ENCODE peak calls at places on chromosomes 11 and 22, in ten cellular contexts. A is ovary; F is esophagus squamous epithelium; X is upper lobe of left lung; C is SJSA1; E is GM23248; D is neuronal stem cell; M is CD4-positive, CD25-positive, alpha-beta regulatory T cell; Y is OCI-LY7; T is sigmoid colon. P is an unnamed sample.

GRCh38 chr22:37333724-37334460 is 51.6 kb downstream of the CYTH4 start:
- DNase-seq in A (no peak), F (no peak), X (no peak), C (no peak), E (no peak), D (no peak), M (no peak), Y (no peak), T (no peak), P (no peak)

GRCh38 chr11:61378713-61379313 is 13.6 kb upstream of the TMEM216 start:
- DNase-seq in A (peak), F (no peak), X (no peak), C (peak), E (peak), D (no peak), M (no peak), Y (no peak), T (peak), P (no peak)

GRCh38 chr11:108511851-108512474 is 13.8 kb upstream of the POGLUT3 start:
- DNase-seq in A (no peak), F (no peak), X (no peak), C (no peak), E (peak), D (no peak), M (no peak), Y (no peak), T (no peak), P (no peak)

GRCh38 chr22:32721328-32722180 is 80.0 kb upstream of the TIMP3 start:
- DNase-seq in A (no peak), F (no peak), X (no peak), C (no peak), E (no peak), D (no peak), M (no peak), Y (no peak), T (no peak), P (no peak)

GRCh38 chr22:19886605-19887250 is 32.1 kb upstream of the GNB1L start:
- DNase-seq in A (no peak), F (no peak), X (no peak), C (no peak), E (peak), D (no peak), M (peak), Y (peak), T (no peak), P (no peak)

GRCh38 chr22:46576556-46577351 is 39.3 kb upstream of the CELSR1 start:
- DNase-seq in A (peak), F (no peak), X (peak), C (no peak), E (peak), D (peak), M (peak), Y (peak), T (peak), P (no peak)

GRCh38 chr11:91067666-91068065 is 844.8 kb upstream of the CHORDC1 start:
- DNase-seq in A (no peak), F (no peak), X (no peak), C (no peak), E (no peak), D (no peak), M (no peak), Y (no peak), T (no peak), P (no peak)

GRCh38 chr11:2104524-2105440 is 34.4 kb downstream of the IGF2 start:
- DNase-seq in A (peak), F (no peak), X (no peak), C (no peak), E (no peak), D (no peak), M (no peak), Y (no peak), T (no peak), P (no peak)

GRCh38 chr22:20402960-20403778 is 9.2 kb downstream of the ZNF74 start:
- DNase-seq in A (no peak), F (no peak), X (no peak), C (no peak), E (no peak), D (no peak), M (peak), Y (no peak), T (no peak), P (no peak)

GRCh38 chr11:48081151-48082010 is 101.0 kb downstream of the PTPRJ start:
- DNase-seq in A (no peak), F (no peak), X (peak), C (peak), E (peak), D (no peak), M (peak), Y (peak), T (peak), P (no peak)

GRCh38 chr11:95767498-95767897 is 22.1 kb downstream of the FAM76B start:
- DNase-seq in A (no peak), F (no peak), X (no peak), C (no peak), E (peak), D (no peak), M (no peak), Y (no peak), T (no peak), P (no peak)

GRCh38 chr11:29296680-29297079 is 720.1 kb downstream of the KCNA4 start:
- DNase-seq in A (no peak), F (no peak), X (no peak), C (no peak), E (no peak), D (no peak), M (no peak), Y (no peak), T (no peak), P (no peak)

GRCh38 chr11:57275582-57275981 is 38.5 kb upstream of the APLNR start:
- DNase-seq in A (no peak), F (no peak), X (no peak), C (no peak), E (no peak), D (no peak), M (no peak), Y (no peak), T (no peak), P (no peak)

GRCh38 chr11:62536301-62536957 is 10.2 kb downstream of the AHNAK start:
- DNase-seq in A (no peak), F (no peak), X (no peak), C (no peak), E (peak), D (no peak), M (no peak), Y (no peak), T (peak), P (no peak)

GRCh38 chr22:46514592-46515207 is 22.7 kb downstream of the CELSR1 start:
- DNase-seq in A (no peak), F (no peak), X (peak), C (peak), E (peak), D (no peak), M (no peak), Y (no peak), T (no peak), P (no peak)

GRCh38 chr22:49307071-49307830 is 520.4 kb downstream of the BRD1 start:
- DNase-seq in A (no peak), F (no peak), X (no peak), C (no peak), E (no peak), D (no peak), M (no peak), Y (peak), T (peak), P (no peak)

GRCh38 chr11:28797536-28797935 is 689.3 kb downstream of the METTL15 start:
- DNase-seq in A (no peak), F (no peak), X (no peak), C (no peak), E (no peak), D (no peak), M (no peak), Y (no peak), T (no peak), P (no peak)

GRCh38 chr11:116833816-116834534 is 3.4 kb downstream of the APOA1 start:
- DNase-seq in A (no peak), F (no peak), X (no peak), C (no peak), E (no peak), D (no peak), M (no peak), Y (no peak), T (no peak), P (no peak)

GRCh38 chr11:107740256-107740655 is 28.4 kb upstream of the SLN start:
- DNase-seq in A (no peak), F (no peak), X (no peak), C (no peak), E (peak), D (no peak), M (no peak), Y (no peak), T (no peak), P (no peak)

DNA sequence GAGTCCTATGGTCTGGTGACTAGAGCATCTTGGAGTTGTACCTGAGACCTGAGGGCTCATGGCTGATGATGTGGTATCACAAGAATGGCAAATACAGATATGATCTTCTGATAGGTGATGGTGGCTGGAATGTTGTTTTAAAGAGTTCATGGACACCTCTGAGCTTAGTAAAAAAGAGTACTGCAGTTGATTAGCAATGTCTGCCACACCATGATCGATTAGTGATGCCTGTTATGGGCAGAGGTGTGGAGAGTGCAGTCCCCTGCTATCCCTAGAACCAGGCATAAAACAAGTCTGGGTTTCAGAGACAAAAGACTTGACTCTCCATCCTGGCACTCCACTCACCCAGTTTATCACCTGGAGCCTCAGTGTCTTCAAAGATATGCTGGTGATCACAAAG is 1.4 kb upstream of the BATF2 start:
- DNase-seq in A (no peak), F (no peak), X (no peak), C (no peak), E (no peak), D (no peak), M (peak), Y (peak), T (no peak), P (no peak)
- H3K4me3 ChIP-seq in A (no peak), F (no peak), X (no peak), C (no peak), E (no peak), D (no peak), M (no peak), Y (peak), T (no peak), P (no peak)

GRCh38 chr11:36567684-36568083 is at the start of gene RAG1:
- DNase-seq in A (no peak), F (no peak), X (no peak), C (no peak), E (no peak), D (no peak), M (no peak), Y (no peak), T (no peak), P (no peak)
- H3K27ac ChIP-seq in A (no peak), F (no peak), X (no peak), C (no peak), E (no peak), D (no peak), M (no peak), Y (no peak), T (no peak), P (no peak)

DNA sequence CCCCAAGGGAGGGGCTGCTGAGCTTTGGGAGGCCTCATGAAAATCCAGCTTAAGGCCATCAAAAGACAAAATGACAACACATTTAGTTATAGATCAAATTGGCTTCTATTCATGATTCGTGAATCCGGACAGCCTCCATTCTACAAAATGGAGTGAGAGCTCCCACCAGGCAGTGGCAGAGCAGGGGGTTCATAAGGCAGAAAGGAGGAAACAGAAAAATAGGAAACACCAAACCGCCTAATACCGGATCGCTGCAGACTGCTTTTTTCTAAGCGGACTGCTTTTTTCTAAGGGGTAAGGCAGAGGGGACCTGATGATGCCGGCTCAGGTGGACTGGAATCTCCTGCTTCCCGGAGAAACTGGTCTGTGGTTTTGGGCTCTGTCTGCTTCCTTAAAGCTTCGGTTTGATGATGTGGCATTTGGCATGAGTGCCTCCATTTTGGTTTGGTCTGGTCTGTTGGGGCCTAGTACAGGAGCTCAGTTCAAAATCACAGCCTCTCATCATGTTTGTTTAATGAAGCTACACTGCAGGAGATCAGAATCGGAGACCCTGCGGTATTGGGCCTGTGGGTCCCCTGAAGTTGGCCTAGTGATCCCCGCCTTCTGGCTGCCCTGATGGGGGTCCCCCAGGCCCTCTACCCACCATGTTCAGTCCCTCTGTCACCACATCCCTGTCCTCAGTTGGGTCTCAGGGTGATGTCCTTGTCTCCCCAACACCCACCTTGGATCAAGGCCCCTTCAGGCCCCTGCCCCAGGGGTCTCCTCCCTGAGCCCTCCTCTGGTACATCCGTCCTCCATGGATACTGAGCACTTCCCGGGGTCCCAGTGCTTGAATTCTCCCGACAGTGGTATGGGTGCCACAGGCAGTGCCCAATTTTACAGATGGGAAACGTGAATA is 1.2 kb downstream of the ALDH3B1 start:
- DNase-seq in A (no peak), F (no peak), X (no peak), C (no peak), E (no peak), D (no peak), M (no peak), Y (no peak), T (no peak), P (no peak)
- H3K4me3 ChIP-seq in A (no peak), F (peak), X (peak), C (peak), E (peak), D (no peak), M (no peak), Y (no peak), T (peak), P (no peak)

GRCh38 chr11:27429740-27430451 is 42.7 kb downstream of the LGR4 start:
- DNase-seq in A (no peak), F (no peak), X (no peak), C (no peak), E (peak), D (no peak), M (no peak), Y (no peak), T (no peak), P (no peak)
- H3K27ac ChIP-seq in A (no peak), F (peak), X (no peak), C (no peak), E (no peak), D (peak), M (no peak), Y (no peak), T (no peak), P (no peak)

GRCh38 chr11:76323804-76324203 is 57.1 kb downstream of the THAP12 start:
- DNase-seq in A (no peak), F (no peak), X (peak), C (no peak), E (no peak), D (no peak), M (no peak), Y (no peak), T (no peak), P (no peak)

GRCh38 chr11:76320929-76321328 is 60.0 kb downstream of the THAP12 start:
- DNase-seq in A (no peak), F (no peak), X (no peak), C (no peak), E (no peak), D (no peak), M (no peak), Y (no peak), T (no peak), P (no peak)

GRCh38 chr11:76322593-76323341 is 58.2 kb downstream of the THAP12 start:
- DNase-seq in A (no peak), F (no peak), X (no peak), C (no peak), E (no peak), D (no peak), M (peak), Y (no peak), T (no peak), P (no peak)

GRCh38 chr11:76321820-76322524 is 59.0 kb downstream of the THAP12 start:
- DNase-seq in A (no peak), F (no peak), X (peak), C (no peak), E (no peak), D (no peak), M (no peak), Y (no peak), T (no peak), P (no peak)

DNA sequence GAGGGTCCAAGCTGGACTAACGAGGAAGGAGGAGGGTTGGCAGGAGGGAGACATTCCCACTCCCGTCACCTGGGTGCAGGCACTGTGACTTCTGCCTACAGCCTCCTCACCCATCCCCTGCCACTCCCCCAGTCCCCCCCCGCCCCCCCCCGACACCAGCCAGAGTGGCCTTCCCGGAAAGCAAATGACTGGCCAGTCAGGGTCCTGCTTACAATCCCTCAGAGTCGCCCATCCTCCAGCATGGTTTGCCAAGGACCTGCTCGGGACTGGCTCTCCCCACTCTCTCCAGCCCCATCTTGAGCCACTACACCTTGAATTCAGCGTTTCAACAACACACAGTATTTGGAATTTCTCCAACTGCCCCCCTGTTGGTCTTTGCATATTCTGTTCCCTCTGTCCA is 59.6 kb downstream of the THAP12 start:
- DNase-seq in A (no peak), F (no peak), X (no peak), C (no peak), E (no peak), D (no peak), M (no peak), Y (no peak), T (no peak), P (no peak)
- H3K4me3 ChIP-seq in A (no peak), F (no peak), X (peak), C (no peak), E (no peak), D (no peak), M (no peak), Y (no peak), T (no peak), P (no peak)

GRCh38 chr11:67284811-67285540 is 4.1 kb upstream of the ANKRD13D start:
- DNase-seq in A (no peak), F (no peak), X (peak), C (no peak), E (no peak), D (no peak), M (no peak), Y (no peak), T (peak), P (no peak)

GRCh38 chr11:67285541-67286498 is 3.3 kb upstream of the ANKRD13D start:
- DNase-seq in A (no peak), F (no peak), X (peak), C (no peak), E (no peak), D (no peak), M (no peak), Y (no peak), T (peak), P (no peak)

GRCh38 chr11:67287355-67288197 is 1.5 kb upstream of the ANKRD13D start:
- DNase-seq in A (no peak), F (no peak), X (no peak), C (peak), E (no peak), D (no peak), M (peak), Y (peak), T (peak), P (no peak)

GRCh38 chr11:67288198-67288451 is 978 bp upstream of the ANKRD13D start:
- DNase-seq in A (no peak), F (no peak), X (no peak), C (no peak), E (no peak), D (no peak), M (no peak), Y (no peak), T (no peak), P (no peak)

GRCh38 chr11:67286621-67287333 is 2.3 kb upstream of the ANKRD13D start:
- DNase-seq in A (no peak), F (no peak), X (peak), C (no peak), E (no peak), D (no peak), M (peak), Y (peak), T (peak), P (no peak)
- H3K27ac ChIP-seq in A (peak), F (peak), X (peak), C (no peak), E (peak), D (no peak), M (peak), Y (peak), T (peak), P (peak)

GRCh38 chr11:63941901-63942300 is 3.1 kb downstream of the NAA40 start:
- DNase-seq in A (no peak), F (no peak), X (no peak), C (no peak), E (no peak), D (no peak), M (no peak), Y (no peak), T (no peak), P (no peak)

GRCh38 chr11:63940786-63941185 is 2.0 kb downstream of the NAA40 start:
- DNase-seq in A (no peak), F (no peak), X (no peak), C (no peak), E (no peak), D (no peak), M (no peak), Y (peak), T (no peak), P (no peak)

GRCh38 chr11:63945482-63946163 is 6.8 kb downstream of the NAA40 start:
- DNase-seq in A (peak), F (no peak), X (no peak), C (peak), E (peak), D (peak), M (peak), Y (peak), T (peak), P (peak)

GRCh38 chr11:63942803-63943202 is 4.0 kb downstream of the NAA40 start:
- DNase-seq in A (no peak), F (no peak), X (no peak), C (no peak), E (no peak), D (no peak), M (no peak), Y (no peak), T (no peak), P (no peak)

GRCh38 chr11:63944987-63945386 is 6.2 kb downstream of the NAA40 start:
- DNase-seq in A (peak), F (no peak), X (no peak), C (no peak), E (peak), D (no peak), M (no peak), Y (no peak), T (peak), P (no peak)
- H3K4me3 ChIP-seq in A (no peak), F (no peak), X (no peak), C (no peak), E (peak), D (no peak), M (no peak), Y (no peak), T (no peak), P (no peak)

GRCh38 chr22:31103899-31104694 is 3.3 kb downstream of the SELENOM start:
- DNase-seq in A (peak), F (no peak), X (peak), C (no peak), E (peak), D (no peak), M (no peak), Y (no peak), T (peak), P (no peak)
- H3K27ac ChIP-seq in A (no peak), F (no peak), X (peak), C (no peak), E (peak), D (no peak), M (no peak), Y (no peak), T (peak), P (no peak)

GRCh38 chr11:11844272-11844671 is 2.5 kb downstream of the USP47 start:
- DNase-seq in A (no peak), F (no peak), X (no peak), C (no peak), E (peak), D (no peak), M (peak), Y (no peak), T (no peak), P (no peak)
- H3K4me3 ChIP-seq in A (peak), F (peak), X (peak), C (no peak), E (peak), D (peak), M (peak), Y (peak), T (peak), P (no peak)

P was measured in WERI-Rb-1.